ENCODE peak calls at places on chromosomes 4 and X, in ten cellular contexts. X is H1; M is PC-3; B is DMS153; E is M059J; H is SW480; D is EH; A is HuH-7.5; J is nephron progenitor cell; C is naive thymus-derived CD4-positive, alpha-beta T cell. F is an unnamed sample.

GRCh38 chr4:46277165-46277951 is 112.6 kb downstream of the GABRA2 start:
- DNase-seq in J (no peak), C (no peak), H (no peak), M (no peak), A (no peak), X (no peak), D (no peak), B (no peak), E (no peak), F (no peak)

GRCh38 chr4:181432347-181432746 is 810.9 kb upstream of the TENM3 start:
- DNase-seq in E (no peak), C (no peak), X (peak; percentile 50), M (no peak), A (no peak), D (no peak), B (no peak), H (no peak), J (peak; percentile 12), F (no peak)

GRCh38 chr4:107519057-107519456 is 201.0 kb downstream of the PAPSS1 start:
- DNase-seq in A (peak; percentile 1), E (peak; percentile 20), D (peak; percentile 17), C (no peak), J (peak; percentile 11), B (no peak), M (peak; percentile 43), X (no peak), H (no peak), F (peak; percentile 25)

GRCh38 chr4:176579233-176579632 is 213.5 kb downstream of the VEGFC start:
- DNase-seq in A (no peak), E (peak; percentile 9), M (peak; percentile 37), J (no peak), D (no peak), X (no peak), B (peak; percentile 3), H (no peak), C (no peak), F (no peak)

GRCh38 chrX:66408507-66408906 is 230.4 kb downstream of the EDA2R start:
- DNase-seq in C (no peak), A (no peak), X (no peak), H (peak; percentile 21), J (no peak), D (no peak), E (no peak), M (peak; percentile 8), B (peak; percentile 14), F (no peak)

GRCh38 chrX:3638280-3638873 is 75.1 kb downstream of the PRKX start:
- DNase-seq in C (no peak), H (peak; percentile 13), E (peak; percentile 48), X (peak; percentile 48), D (peak; percentile 50), M (peak; percentile 66), A (peak; percentile 25), J (peak; percentile 74), B (no peak), F (peak; percentile 11)

GRCh38 chrX:13043938-13044337 is 482 bp downstream of the FAM9C start:
- DNase-seq in A (no peak), H (no peak), B (no peak), E (no peak), X (no peak), D (no peak), C (no peak), M (no peak), J (no peak), F (no peak)

GRCh38 chr4:134122903-134123302 is 78.7 kb downstream of the PABPC4L start:
- DNase-seq in M (no peak), B (no peak), D (no peak), E (no peak), A (no peak), C (no peak), X (no peak), J (no peak), H (no peak), F (no peak)

GRCh38 chr4:53601251-53601764 is 10.0 kb upstream of the LNX1 start:
- DNase-seq in X (peak; percentile 75), D (peak; percentile 24), A (no peak), M (peak; percentile 46), H (peak; percentile 26), E (no peak), J (peak; percentile 14), B (peak; percentile 90), C (no peak), F (peak; percentile 27)

GRCh38 chr4:153409924-153410501 is 56.1 kb upstream of the TMEM131L start:
- DNase-seq in C (no peak), J (no peak), M (no peak), X (no peak), E (no peak), D (no peak), B (no peak), A (no peak), H (no peak), F (no peak)

GRCh38 chr4:56821394-56822263 is at the start of gene SPINK2:
- DNase-seq in X (peak; percentile 84), B (peak; percentile 31), A (peak; percentile 37), J (peak; percentile 77), D (no peak), H (peak; percentile 46), M (peak; percentile 67), C (peak; percentile 49), E (no peak), F (no peak)

GRCh38 chrX:12885508-12885907 is 18.6 kb downstream of the TLR7 start:
- DNase-seq in X (no peak), J (no peak), B (no peak), C (no peak), H (no peak), E (no peak), A (no peak), M (no peak), D (no peak), F (no peak)

GRCh38 chr4:56786955-56787354 is 34.5 kb downstream of the SPINK2 start:
- DNase-seq in J (peak; percentile 31), M (peak; percentile 59), X (no peak), H (no peak), A (no peak), B (no peak), D (peak; percentile 72), E (peak; percentile 63), C (no peak), F (no peak)

GRCh38 chr4:10589308-10589707 is 95.3 kb downstream of the CLNK start:
- DNase-seq in H (no peak), C (no peak), D (no peak), M (no peak), A (no peak), B (no peak), E (no peak), X (no peak), J (no peak), F (no peak)

GRCh38 chr4:56657128-56657527 is 24.0 kb downstream of the HOPX start:
- DNase-seq in D (no peak), B (no peak), C (no peak), A (no peak), M (no peak), J (no peak), X (no peak), E (no peak), H (no peak), F (no peak)

GRCh38 chr4:52659722-52660261 is 691 bp upstream of the USP46 start:
- DNase-seq in B (no peak), H (peak; percentile 15), M (peak; percentile 35), D (peak; percentile 41), E (no peak), A (peak; percentile 85), C (peak; percentile 6), X (peak; percentile 57), J (peak; percentile 45), F (peak; percentile 15)

GRCh38 chrX:112147206-112147605 is 64.6 kb upstream of the TRPC5 start:
- DNase-seq in H (peak; percentile 2), J (peak; percentile 37), D (no peak), M (peak; percentile 3), C (no peak), A (no peak), X (peak; percentile 45), B (no peak), E (peak; percentile 26), F (no peak)

GRCh38 chr4:145427991-145428390 is 53.7 kb upstream of the SMAD1 start:
- DNase-seq in A (no peak), H (no peak), M (no peak), E (no peak), D (no peak), B (no peak), X (no peak), J (no peak), C (no peak), F (no peak)

GRCh38 chr4:119080721-119081541 is 54.7 kb upstream of the MYOZ2 start:
- DNase-seq in C (no peak), B (no peak), X (no peak), D (peak; percentile 65), M (peak; percentile 84), H (peak; percentile 33), A (no peak), J (no peak), E (peak; percentile 25), F (peak; percentile 96)

GRCh38 chr4:60805500-60806313 is 394.4 kb upstream of the ADGRL3 start:
- DNase-seq in C (no peak), H (peak; percentile 6), M (peak; percentile 78), B (peak; percentile 5), D (peak; percentile 32), E (no peak), X (no peak), A (peak; percentile 1), J (peak; percentile 11), F (peak; percentile 32)

GRCh38 chr4:76310683-76311082 is 4.2 kb downstream of the STBD1 start:
- DNase-seq in H (no peak), M (no peak), B (no peak), X (no peak), E (no peak), D (no peak), A (no peak), C (no peak), J (no peak), F (no peak)

GRCh38 chr4:87908341-87908740 is 67.2 kb upstream of the SPP1 start:
- DNase-seq in D (no peak), M (no peak), B (no peak), E (no peak), A (no peak), J (no peak), H (no peak), X (no peak), C (no peak), F (no peak)

GRCh38 chr4:29653221-29653620 is 1066.9 kb upstream of the PCDH7 start:
- DNase-seq in A (no peak), X (no peak), E (no peak), D (no peak), J (no peak), M (no peak), C (no peak), B (no peak), H (no peak), F (no peak)

GRCh38 chrX:54808109-54808604 is 612 bp downstream of the MAGED2 start:
- DNase-seq in E (no peak), A (peak; percentile 32), H (peak; percentile 62), J (peak; percentile 77), M (no peak), X (peak; percentile 80), C (peak; percentile 14), D (peak; percentile 57), B (peak; percentile 35), F (peak; percentile 2)

GRCh38 chr4:25144870-25145481 is 15.3 kb downstream of the SEPSECS start:
- DNase-seq in E (peak; percentile 25), B (no peak), M (peak; percentile 61), A (no peak), J (no peak), H (no peak), D (peak; percentile 39), X (no peak), C (no peak), F (no peak)

GRCh38 chr4:55172694-55173287 is 47.4 kb upstream of the KDR start:
- DNase-seq in A (no peak), M (peak; percentile 87), J (no peak), D (peak; percentile 28), B (peak; percentile 16), H (no peak), X (no peak), E (peak; percentile 68), C (no peak), F (no peak)

GRCh38 chrX:86033385-86033784 is 14.0 kb downstream of the CHM start:
- DNase-seq in E (no peak), X (no peak), D (no peak), C (no peak), A (no peak), M (no peak), J (no peak), H (no peak), B (no peak), F (no peak)

GRCh38 chr4:13950491-13950890 is 323.0 kb upstream of the BOD1L1 start:
- DNase-seq in A (no peak), H (no peak), M (no peak), X (no peak), B (no peak), C (no peak), E (no peak), J (no peak), D (no peak), F (no peak)

F was measured in HepG2.